ENCODE peak calls at places on chromosomes 12 and 14, in eight cellular contexts. One of them, this sample, is unnamed.
A peak's percentile ranks its signal among the peaks of the same experiment; 100 is the strongest.

GRCh38 chr12:119843100-119843499 is 34.0 kb downstream of the CIT start:
- DNase-seq in breast epithelium: no peak
- DNase-seq in adrenal gland: no peak
- DNase-seq in endothelial cell of umbilical vein: no peak
- DNase-seq in A549: no peak
- DNase-seq in suprapubic skin: no peak
- DNase-seq in K562: no peak
- DNase-seq in sigmoid colon: no peak
- DNase-seq in this sample: no peak

GRCh38 chr14:51028851-51029754 is 65.8 kb downstream of the TRIM9 start:
- DNase-seq in breast epithelium: no peak
- DNase-seq in adrenal gland: no peak
- DNase-seq in endothelial cell of umbilical vein: no peak
- DNase-seq in A549: no peak
- DNase-seq in suprapubic skin: no peak
- DNase-seq in K562: no peak
- DNase-seq in sigmoid colon: no peak
- DNase-seq in this sample: no peak

GRCh38 chr12:65229441-65229840 is 49.0 kb upstream of the MSRB3 start:
- DNase-seq in breast epithelium: no peak
- DNase-seq in adrenal gland: no peak
- DNase-seq in endothelial cell of umbilical vein: peak; percentile 55
- DNase-seq in A549: no peak
- DNase-seq in suprapubic skin: no peak
- DNase-seq in K562: no peak
- DNase-seq in sigmoid colon: no peak
- DNase-seq in this sample: no peak

GRCh38 chr12:130266751-130267150 is 70.9 kb upstream of the PIWIL1 start:
- DNase-seq in breast epithelium: no peak
- DNase-seq in adrenal gland: no peak
- DNase-seq in endothelial cell of umbilical vein: no peak
- DNase-seq in A549: no peak
- DNase-seq in suprapubic skin: no peak
- DNase-seq in K562: peak; percentile 3
- DNase-seq in sigmoid colon: no peak
- DNase-seq in this sample: no peak

GRCh38 chr12:82627799-82628198 is 58.9 kb upstream of the TMTC2 start:
- DNase-seq in breast epithelium: no peak
- DNase-seq in adrenal gland: no peak
- DNase-seq in endothelial cell of umbilical vein: peak; percentile 46
- DNase-seq in A549: peak; percentile 20
- DNase-seq in suprapubic skin: no peak
- DNase-seq in K562: no peak
- DNase-seq in sigmoid colon: no peak
- DNase-seq in this sample: no peak

GRCh38 chr14:102695172-102695569 is 82.1 kb upstream of the TRAF3 start:
- DNase-seq in breast epithelium: no peak
- DNase-seq in adrenal gland: no peak
- DNase-seq in endothelial cell of umbilical vein: no peak
- DNase-seq in A549: no peak
- DNase-seq in suprapubic skin: no peak
- DNase-seq in K562: no peak
- DNase-seq in sigmoid colon: no peak
- DNase-seq in this sample: no peak

GRCh38 chr12:13942826-13943225 is 38.6 kb downstream of the GRIN2B start:
- DNase-seq in breast epithelium: no peak
- DNase-seq in adrenal gland: no peak
- DNase-seq in endothelial cell of umbilical vein: no peak
- DNase-seq in A549: no peak
- DNase-seq in suprapubic skin: no peak
- DNase-seq in K562: no peak
- DNase-seq in sigmoid colon: no peak
- DNase-seq in this sample: no peak

GRCh38 chr12:3416159-3416558 is 74.8 kb upstream of the PRMT8 start:
- DNase-seq in breast epithelium: no peak
- DNase-seq in adrenal gland: no peak
- DNase-seq in endothelial cell of umbilical vein: no peak
- DNase-seq in A549: no peak
- DNase-seq in suprapubic skin: no peak
- DNase-seq in K562: no peak
- DNase-seq in sigmoid colon: no peak
- DNase-seq in this sample: no peak

GRCh38 chr12:13044859-13045384 is 741 bp downstream of the FAM234B start:
- DNase-seq in breast epithelium: no peak
- DNase-seq in adrenal gland: no peak
- DNase-seq in endothelial cell of umbilical vein: peak; percentile 47
- DNase-seq in A549: no peak
- DNase-seq in suprapubic skin: no peak
- DNase-seq in K562: no peak
- DNase-seq in sigmoid colon: no peak
- DNase-seq in this sample: no peak

GRCh38 chr14:94768141-94768520 is 1.8 kb downstream of the GSC start:
- DNase-seq in breast epithelium: no peak
- DNase-seq in adrenal gland: no peak
- DNase-seq in endothelial cell of umbilical vein: no peak
- DNase-seq in A549: no peak
- DNase-seq in suprapubic skin: no peak
- DNase-seq in K562: no peak
- DNase-seq in sigmoid colon: no peak
- DNase-seq in this sample: no peak

GRCh38 chr12:56267443-56268071 is 815 bp downstream of the COQ10A start:
- DNase-seq in breast epithelium: no peak
- DNase-seq in adrenal gland: peak; percentile 64
- DNase-seq in endothelial cell of umbilical vein: no peak
- DNase-seq in A549: no peak
- DNase-seq in suprapubic skin: no peak
- DNase-seq in K562: peak; percentile 52
- DNase-seq in sigmoid colon: peak; percentile 80
- DNase-seq in this sample: no peak

GRCh38 chr14:104253223-104253822 is 114.9 kb downstream of the KIF26A start:
- DNase-seq in breast epithelium: no peak
- DNase-seq in adrenal gland: no peak
- DNase-seq in endothelial cell of umbilical vein: no peak
- DNase-seq in A549: no peak
- DNase-seq in suprapubic skin: peak; percentile 65
- DNase-seq in K562: no peak
- DNase-seq in sigmoid colon: no peak
- DNase-seq in this sample: no peak

GRCh38 chr14:104682107-104682593 is 7.3 kb upstream of the INF2 start:
- DNase-seq in breast epithelium: no peak
- DNase-seq in adrenal gland: no peak
- DNase-seq in endothelial cell of umbilical vein: no peak
- DNase-seq in A549: peak; percentile 55
- DNase-seq in suprapubic skin: no peak
- DNase-seq in K562: no peak
- DNase-seq in sigmoid colon: peak; percentile 62
- DNase-seq in this sample: no peak

GRCh38 chr12:132423251-132424117 is 66.5 kb upstream of the FBRSL1 start:
- DNase-seq in breast epithelium: no peak
- DNase-seq in adrenal gland: no peak
- DNase-seq in endothelial cell of umbilical vein: no peak
- DNase-seq in A549: peak; percentile 35
- DNase-seq in suprapubic skin: no peak
- DNase-seq in K562: peak; percentile 41
- DNase-seq in sigmoid colon: no peak
- DNase-seq in this sample: no peak

GRCh38 chr14:54275997-54276396 is 120.8 kb upstream of the CDKN3 start:
- DNase-seq in breast epithelium: no peak
- DNase-seq in adrenal gland: no peak
- DNase-seq in endothelial cell of umbilical vein: no peak
- DNase-seq in A549: no peak
- DNase-seq in suprapubic skin: no peak
- DNase-seq in K562: no peak
- DNase-seq in sigmoid colon: no peak
- DNase-seq in this sample: no peak

GRCh38 chr12:5201554-5202243 is 158.0 kb downstream of the KCNA5 start:
- DNase-seq in breast epithelium: no peak
- DNase-seq in adrenal gland: peak; percentile 21
- DNase-seq in endothelial cell of umbilical vein: no peak
- DNase-seq in A549: no peak
- DNase-seq in suprapubic skin: no peak
- DNase-seq in K562: peak; percentile 10
- DNase-seq in sigmoid colon: no peak
- DNase-seq in this sample: no peak

GRCh38 chr14:95482967-95483842 is 33.2 kb downstream of the SYNE3 start:
- DNase-seq in breast epithelium: no peak
- DNase-seq in adrenal gland: peak; percentile 89
- DNase-seq in endothelial cell of umbilical vein: peak; percentile 98
- DNase-seq in A549: peak; percentile 71
- DNase-seq in suprapubic skin: peak; percentile 92
- DNase-seq in K562: no peak
- DNase-seq in sigmoid colon: peak; percentile 91
- DNase-seq in this sample: peak; percentile 77

GRCh38 chr14:54669759-54670630 is 103.1 kb downstream of the SAMD4A start:
- DNase-seq in breast epithelium: no peak
- DNase-seq in adrenal gland: peak; percentile 48
- DNase-seq in endothelial cell of umbilical vein: no peak
- DNase-seq in A549: no peak
- DNase-seq in suprapubic skin: no peak
- DNase-seq in K562: no peak
- DNase-seq in sigmoid colon: peak; percentile 95
- DNase-seq in this sample: peak; percentile 48

GRCh38 chr14:75323571-75323970 is 44.9 kb downstream of the FOS start:
- DNase-seq in breast epithelium: no peak
- DNase-seq in adrenal gland: no peak
- DNase-seq in endothelial cell of umbilical vein: no peak
- DNase-seq in A549: no peak
- DNase-seq in suprapubic skin: no peak
- DNase-seq in K562: no peak
- DNase-seq in sigmoid colon: no peak
- DNase-seq in this sample: no peak

GRCh38 chr12:114141916-114142564 is 175.9 kb upstream of the RBM19 start:
- DNase-seq in breast epithelium: no peak
- DNase-seq in adrenal gland: no peak
- DNase-seq in endothelial cell of umbilical vein: no peak
- DNase-seq in A549: no peak
- DNase-seq in suprapubic skin: no peak
- DNase-seq in K562: no peak
- DNase-seq in sigmoid colon: no peak
- DNase-seq in this sample: no peak

GRCh38 chr12:4858385-4858784 is 51.3 kb upstream of the KCNA1 start:
- DNase-seq in breast epithelium: no peak
- DNase-seq in adrenal gland: no peak
- DNase-seq in endothelial cell of umbilical vein: peak; percentile 1
- DNase-seq in A549: no peak
- DNase-seq in suprapubic skin: no peak
- DNase-seq in K562: no peak
- DNase-seq in sigmoid colon: no peak
- DNase-seq in this sample: no peak

GRCh38 chr12:92552412-92553108 is 150.2 kb upstream of the PLEKHG7 start:
- DNase-seq in breast epithelium: no peak
- DNase-seq in adrenal gland: peak; percentile 16
- DNase-seq in endothelial cell of umbilical vein: peak; percentile 56
- DNase-seq in A549: no peak
- DNase-seq in suprapubic skin: no peak
- DNase-seq in K562: peak; percentile 35
- DNase-seq in sigmoid colon: no peak
- DNase-seq in this sample: no peak
- H3K27ac ChIP-seq in breast epithelium: peak overlapping the region; percentile 82
- H3K27ac ChIP-seq in adrenal gland: peak overlapping the region; percentile 69
- H3K27ac ChIP-seq in endothelial cell of umbilical vein: no peak overlapping the region
- H3K27ac ChIP-seq in A549: peak overlapping the region; percentile 59
- H3K27ac ChIP-seq in suprapubic skin: peak overlapping the region; percentile 70
- H3K27ac ChIP-seq in K562: no peak overlapping the region
- H3K27ac ChIP-seq in sigmoid colon: no peak overlapping the region
- H3K27ac ChIP-seq in this sample: peak overlapping the region; percentile 8

GRCh38 chr12:112575559-112576067 is 156.9 kb downstream of the PTPN11 start:
- DNase-seq in breast epithelium: no peak
- DNase-seq in adrenal gland: no peak
- DNase-seq in endothelial cell of umbilical vein: no peak
- DNase-seq in A549: no peak
- DNase-seq in suprapubic skin: no peak
- DNase-seq in K562: no peak
- DNase-seq in sigmoid colon: no peak
- DNase-seq in this sample: no peak
- H3K4me3 ChIP-seq in breast epithelium: no peak overlapping the region
- H3K4me3 ChIP-seq in adrenal gland: no peak overlapping the region
- H3K4me3 ChIP-seq in endothelial cell of umbilical vein: no peak overlapping the region
- H3K4me3 ChIP-seq in A549: no peak overlapping the region
- H3K4me3 ChIP-seq in suprapubic skin: no peak overlapping the region
- H3K4me3 ChIP-seq in K562: no peak overlapping the region
- H3K4me3 ChIP-seq in sigmoid colon: no peak overlapping the region
- H3K4me3 ChIP-seq in this sample: no peak overlapping the region

DNA sequence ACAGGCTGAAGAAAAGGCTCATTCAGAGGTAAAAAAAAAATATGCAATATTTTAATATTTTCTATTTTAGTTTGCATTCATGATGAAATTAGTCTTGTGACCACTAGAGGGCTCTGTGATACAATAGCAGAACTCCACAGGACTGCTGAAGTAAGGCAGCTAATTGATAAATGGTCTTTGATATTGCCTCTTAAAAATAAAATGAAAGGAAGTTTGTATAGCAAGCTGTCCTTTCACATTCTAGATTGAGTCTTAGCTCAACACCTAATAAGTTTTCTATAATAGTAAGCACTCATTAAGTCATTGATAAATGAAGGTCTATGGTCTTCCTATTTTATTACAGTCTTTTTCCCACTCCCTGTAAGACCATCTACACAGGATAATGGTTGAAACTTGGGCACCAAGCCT is 315.7 kb downstream of the NAV3 start:
- DNase-seq in breast epithelium: no peak
- DNase-seq in adrenal gland: no peak
- DNase-seq in endothelial cell of umbilical vein: peak; percentile 59
- DNase-seq in A549: no peak
- DNase-seq in suprapubic skin: no peak
- DNase-seq in K562: peak; percentile 13
- DNase-seq in sigmoid colon: no peak
- DNase-seq in this sample: no peak
- TF ChIP-seq POLR2A in breast epithelium: no peak
- TF ChIP-seq POLR2A in adrenal gland: no peak
- TF ChIP-seq POLR2A in endothelial cell of umbilical vein: no peak
- TF ChIP-seq POLR2A in A549: no peak
- TF ChIP-seq POLR2A in suprapubic skin: no peak
- TF ChIP-seq POLR2A in K562: no peak
- TF ChIP-seq POLR2A in sigmoid colon: no peak
- TF ChIP-seq POLR2A in this sample: no peak

GRCh38 chr14:24255931-24256696 is 6.9 kb downstream of the TGM1 start:
- DNase-seq in breast epithelium: no peak
- DNase-seq in adrenal gland: no peak
- DNase-seq in endothelial cell of umbilical vein: no peak
- DNase-seq in A549: no peak
- DNase-seq in suprapubic skin: no peak
- DNase-seq in K562: peak; percentile 89
- DNase-seq in sigmoid colon: no peak
- DNase-seq in this sample: no peak

GRCh38 chr14:24254630-24255392 is 8.2 kb downstream of the TGM1 start:
- DNase-seq in breast epithelium: no peak
- DNase-seq in adrenal gland: no peak
- DNase-seq in endothelial cell of umbilical vein: no peak
- DNase-seq in A549: no peak
- DNase-seq in suprapubic skin: no peak
- DNase-seq in K562: no peak
- DNase-seq in sigmoid colon: no peak
- DNase-seq in this sample: no peak

GRCh38 chr14:24253936-24254335 is 9.0 kb downstream of the TGM1 start:
- DNase-seq in breast epithelium: no peak
- DNase-seq in adrenal gland: no peak
- DNase-seq in endothelial cell of umbilical vein: no peak
- DNase-seq in A549: no peak
- DNase-seq in suprapubic skin: no peak
- DNase-seq in K562: no peak
- DNase-seq in sigmoid colon: no peak
- DNase-seq in this sample: no peak

GRCh38 chr14:24256960-24257359 is 6.0 kb downstream of the TGM1 start:
- DNase-seq in breast epithelium: no peak
- DNase-seq in adrenal gland: no peak
- DNase-seq in endothelial cell of umbilical vein: no peak
- DNase-seq in A549: no peak
- DNase-seq in suprapubic skin: no peak
- DNase-seq in K562: no peak
- DNase-seq in sigmoid colon: no peak
- DNase-seq in this sample: no peak

GRCh38 chr14:24255438-24255837 is 7.5 kb downstream of the TGM1 start:
- DNase-seq in breast epithelium: no peak
- DNase-seq in adrenal gland: no peak
- DNase-seq in endothelial cell of umbilical vein: no peak
- DNase-seq in A549: no peak
- DNase-seq in suprapubic skin: no peak
- DNase-seq in K562: no peak
- DNase-seq in sigmoid colon: no peak
- DNase-seq in this sample: no peak
- H3K27ac ChIP-seq in breast epithelium: no peak overlapping the region
- H3K27ac ChIP-seq in adrenal gland: no peak overlapping the region
- H3K27ac ChIP-seq in endothelial cell of umbilical vein: no peak overlapping the region
- H3K27ac ChIP-seq in A549: no peak overlapping the region
- H3K27ac ChIP-seq in suprapubic skin: no peak overlapping the region
- H3K27ac ChIP-seq in K562: peak overlapping the region; percentile 62
- H3K27ac ChIP-seq in sigmoid colon: no peak overlapping the region
- H3K27ac ChIP-seq in this sample: no peak overlapping the region

This sample was measured in tibial nerve.